ENCODE peak calls at places on chromosomes 7 and 10, in four cellular contexts. One of them, this sample, is unnamed.

GRCh38 chr10:91049961-91050360 is 129.1 kb upstream of the ANKRD1 start:
- DNase-seq in GM04504: no peak
- DNase-seq in IMR-90: no peak
- DNase-seq in T-helper 9 cell: no peak
- DNase-seq in this sample: no peak

GRCh38 chr10:132904169-132904813 is 38.1 kb downstream of the CFAP46 start:
- DNase-seq in IMR-90: peak; percentile 24
- DNase-seq in T-helper 9 cell: no peak
- DNase-seq in GM04504: no peak
- DNase-seq in this sample: peak; percentile 18

GRCh38 chr7:15561840-15562239 is at the start of gene AGMO:
- DNase-seq in GM04504: no peak
- DNase-seq in T-helper 9 cell: no peak
- DNase-seq in IMR-90: no peak
- DNase-seq in this sample: no peak

GRCh38 chr10:59456199-59456598 is 93.8 kb upstream of the FAM13C start:
- DNase-seq in GM04504: no peak
- DNase-seq in T-helper 9 cell: no peak
- DNase-seq in IMR-90: no peak
- DNase-seq in this sample: no peak

GRCh38 chr7:77979219-77979618 is 180.6 kb downstream of the PHTF2 start:
- DNase-seq in IMR-90: peak; percentile 73
- DNase-seq in T-helper 9 cell: no peak
- DNase-seq in GM04504: no peak
- DNase-seq in this sample: no peak

GRCh38 chr10:97278491-97278989 is 13.9 kb downstream of the ARHGAP19 start:
- DNase-seq in IMR-90: peak; percentile 93
- DNase-seq in GM04504: peak; percentile 87
- DNase-seq in T-helper 9 cell: no peak
- DNase-seq in this sample: no peak

GRCh38 chr7:41879113-41879385 is 176.2 kb upstream of the INHBA start:
- DNase-seq in GM04504: no peak
- DNase-seq in T-helper 9 cell: no peak
- DNase-seq in IMR-90: peak; percentile 61
- DNase-seq in this sample: no peak

GRCh38 chr7:47622946-47623640 is 41.2 kb upstream of the TNS3 start:
- DNase-seq in IMR-90: peak; percentile 97
- DNase-seq in GM04504: peak; percentile 78
- DNase-seq in T-helper 9 cell: no peak
- DNase-seq in this sample: no peak

GRCh38 chr7:1567893-1568292 is 1.9 kb downstream of the PSMG3 start:
- DNase-seq in GM04504: peak; percentile 26
- DNase-seq in IMR-90: peak; percentile 95
- DNase-seq in T-helper 9 cell: no peak
- DNase-seq in this sample: no peak

GRCh38 chr10:96626795-96627194 is 40.0 kb upstream of the TM9SF3 start:
- DNase-seq in IMR-90: no peak
- DNase-seq in GM04504: no peak
- DNase-seq in T-helper 9 cell: no peak
- DNase-seq in this sample: no peak

GRCh38 chr7:55018361-55019328 is at the start of gene EGFR:
- DNase-seq in T-helper 9 cell: no peak
- DNase-seq in GM04504: no peak
- DNase-seq in IMR-90: peak; percentile 80
- DNase-seq in this sample: no peak

GRCh38 chr10:118922226-118922625 is 107.3 kb upstream of the NANOS1 start:
- DNase-seq in GM04504: peak; percentile 17
- DNase-seq in T-helper 9 cell: no peak
- DNase-seq in IMR-90: no peak
- DNase-seq in this sample: no peak

GRCh38 chr10:101781655-101781983 is 1.6 kb downstream of the NPM3 start:
- DNase-seq in IMR-90: no peak
- DNase-seq in GM04504: no peak
- DNase-seq in T-helper 9 cell: no peak
- DNase-seq in this sample: no peak

GRCh38 chr7:25168145-25168544 is 43.1 kb upstream of the CYCS start:
- DNase-seq in GM04504: no peak
- DNase-seq in IMR-90: no peak
- DNase-seq in T-helper 9 cell: no peak
- DNase-seq in this sample: no peak

GRCh38 chr10:74645681-74646080 is 180.7 kb upstream of the KAT6B start:
- DNase-seq in IMR-90: no peak
- DNase-seq in GM04504: no peak
- DNase-seq in T-helper 9 cell: no peak
- DNase-seq in this sample: no peak

GRCh38 chr10:93421426-93421825 is 60.7 kb downstream of the MYOF start:
- DNase-seq in GM04504: no peak
- DNase-seq in IMR-90: no peak
- DNase-seq in T-helper 9 cell: no peak
- DNase-seq in this sample: no peak

GRCh38 chr7:1586827-1587705 is 17.2 kb upstream of the PSMG3 start:
- DNase-seq in GM04504: no peak
- DNase-seq in T-helper 9 cell: no peak
- DNase-seq in IMR-90: no peak
- DNase-seq in this sample: no peak

GRCh38 chr10:103120977-103121735 is 71.9 kb downstream of the NT5C2 start:
- DNase-seq in T-helper 9 cell: no peak
- DNase-seq in IMR-90: peak; percentile 31
- DNase-seq in GM04504: no peak
- DNase-seq in this sample: no peak

GRCh38 chr7:127667751-127668530 is 15.9 kb downstream of the SND1 start:
- DNase-seq in GM04504: no peak
- DNase-seq in T-helper 9 cell: no peak
- DNase-seq in IMR-90: peak; percentile 44
- DNase-seq in this sample: no peak

GRCh38 chr7:115447495-115447894 is 525.6 kb downstream of the MDFIC start:
- DNase-seq in T-helper 9 cell: no peak
- DNase-seq in IMR-90: no peak
- DNase-seq in GM04504: no peak
- DNase-seq in this sample: no peak

GRCh38 chr7:130814753-130815152 is 80.7 kb upstream of the KLF14 start:
- DNase-seq in GM04504: peak; percentile 22
- DNase-seq in IMR-90: peak; percentile 50
- DNase-seq in T-helper 9 cell: no peak
- DNase-seq in this sample: no peak

GRCh38 chr7:128902761-128903585 is 7.5 kb downstream of the KCP start:
- DNase-seq in T-helper 9 cell: no peak
- DNase-seq in IMR-90: peak; percentile 8
- DNase-seq in GM04504: no peak
- DNase-seq in this sample: no peak

This sample was measured in memory B cell.